ENCODE peak calls at places on chromosomes 11 and 22, in four cellular contexts. L, H, V and M are unnamed samples.

GRCh38 chr11:8267831-8268529 is 4.3 kb upstream of the LMO1 start:
- DNase-seq in H (no peak), V (peak; percentile 73), L (peak; percentile 67), M (no peak)

GRCh38 chr11:36273110-36273509 is 16.1 kb downstream of the COMMD9 start:
- DNase-seq in H (no peak), L (no peak), V (no peak), M (no peak)

GRCh38 chr11:110297082-110297725 is 790 bp upstream of the RDX start:
- DNase-seq in V (no peak), H (peak; percentile 43), L (no peak), M (no peak)

GRCh38 chr11:9313648-9314290 is 624 bp downstream of the TMEM41B start:
- DNase-seq in H (no peak), V (no peak), L (peak; percentile 37), M (no peak)

GRCh38 chr11:1864831-1865665 is 12.2 kb downstream of the LSP1 start:
- DNase-seq in V (no peak), H (no peak), L (no peak), M (no peak)

GRCh38 chr11:31651822-31652221 is 142.3 kb downstream of the ELP4 start:
- DNase-seq in V (no peak), L (no peak), H (no peak), M (no peak)

GRCh38 chr11:114171257-114172054 is 111.9 kb downstream of the ZBTB16 start:
- DNase-seq in L (no peak), H (peak; percentile 10), V (no peak), M (no peak)

GRCh38 chr11:119228535-119229302 is 22.6 kb downstream of the CBL start:
- DNase-seq in H (no peak), L (no peak), V (no peak), M (no peak)

GRCh38 chr22:46353483-46354105 is 18.1 kb downstream of the TRMU start:
- DNase-seq in V (no peak), H (no peak), L (no peak), M (no peak)

GRCh38 chr11:91792779-91793262 is 431.8 kb upstream of the FAT3 start:
- DNase-seq in H (no peak), L (no peak), V (no peak), M (peak; percentile 17)

GRCh38 chr11:64052938-64053622 is 17.3 kb downstream of the FLRT1 start:
- DNase-seq in H (no peak), V (no peak), L (no peak), M (no peak)

GRCh38 chr11:1368216-1368615 is 21.5 kb upstream of the BRSK2 start:
- DNase-seq in V (no peak), H (no peak), L (no peak), M (no peak)

GRCh38 chr11:27291302-27291889 is 71.6 kb downstream of the CCDC34 start:
- DNase-seq in L (no peak), H (no peak), V (no peak), M (peak; percentile 29)

DNA sequence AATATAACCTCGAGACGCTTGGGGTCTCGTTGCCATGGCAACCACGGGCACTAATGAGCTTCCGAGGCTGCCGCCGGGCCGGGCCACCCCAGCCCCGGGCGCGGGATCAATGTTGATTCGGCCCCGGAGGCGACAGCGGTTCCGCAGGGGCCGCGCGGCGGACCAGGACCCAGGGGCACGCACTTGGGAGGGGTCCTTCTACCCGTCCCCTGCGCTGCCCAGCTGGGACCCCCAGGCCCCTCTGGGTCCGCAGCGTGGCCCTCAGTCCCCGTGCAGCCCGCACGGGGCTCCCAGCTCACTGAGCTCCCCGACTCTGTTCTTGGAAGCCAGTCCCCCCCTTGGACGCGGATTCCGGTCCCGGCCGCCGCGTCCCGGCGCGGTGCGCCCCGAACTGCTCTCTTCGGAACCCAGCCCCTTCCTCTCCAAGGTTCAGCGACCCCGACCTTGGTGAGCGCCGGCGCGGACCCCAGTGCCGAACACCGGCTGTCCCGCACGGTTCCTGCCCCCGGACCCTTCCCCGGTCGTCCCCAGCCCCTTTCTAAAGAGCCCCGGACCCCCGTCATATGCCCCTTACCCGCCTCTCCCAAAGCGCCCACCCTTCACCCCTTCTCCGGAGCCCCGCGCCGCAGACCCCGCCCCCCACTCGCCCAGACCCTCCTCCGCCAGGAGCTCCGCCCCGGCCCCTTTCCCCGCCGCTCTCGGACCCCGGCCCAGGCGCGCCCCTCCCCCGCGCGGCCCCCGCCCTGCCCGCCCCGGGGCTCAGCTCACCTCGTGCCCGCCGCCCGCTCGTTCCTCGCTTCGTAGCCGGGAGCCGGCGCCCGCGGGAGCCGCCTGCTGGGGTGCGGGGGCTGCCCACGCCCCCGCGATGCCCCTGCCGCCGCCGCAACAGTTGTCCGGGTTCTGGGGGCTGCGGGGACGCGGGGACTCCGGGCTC is 18.2 kb upstream of the SHISAL1 start:
- DNase-seq in H (no peak), V (peak; percentile 77), L (no peak), M (no peak)
- TF ChIP-seq PHF8 in H (no peak), V (peak; percentile 34), L (no peak), M (no peak)

GRCh38 chr11:47154738-47155570 is 21.7 kb downstream of the ARFGAP2 start:
- DNase-seq in V (no peak), L (no peak), H (no peak), M (no peak)
- TF ChIP-seq PHF8 in V (no peak), L (no peak), H (no peak), M (no peak)

GRCh38 chr11:93822359-93822758 is 28.1 kb downstream of the VSTM5 start:
- DNase-seq in V (no peak), L (no peak), H (no peak), M (no peak)
- TF ChIP-seq PHF8 in V (no peak), L (no peak), H (no peak), M (no peak)

GRCh38 chr11:121895919-121896318 is 220.1 kb downstream of the BLID start:
- DNase-seq in H (no peak), L (no peak), V (no peak), M (no peak)
- TF ChIP-seq PHF8 in H (no peak), L (no peak), V (no peak), M (no peak)

GRCh38 chr11:11813288-11813962 is 28.3 kb upstream of the USP47 start:
- DNase-seq in V (no peak), H (peak; percentile 94), L (peak; percentile 45), M (no peak)
- TF ChIP-seq PHF8 in V (no peak), H (no peak), L (no peak), M (no peak)

GRCh38 chr11:62461740-62462522 is 43.1 kb downstream of the SCGB1A1 start:
- DNase-seq in L (no peak), V (no peak), H (no peak), M (peak; percentile 59)
- TF ChIP-seq PHF8 in L (no peak), V (no peak), H (no peak), M (peak; percentile 11)

GRCh38 chr22:25122136-25122764 is 77.4 kb upstream of the CRYBB3 start:
- DNase-seq in L (no peak), V (no peak), H (no peak), M (no peak)
- TF ChIP-seq PHF8 in L (no peak), V (no peak), H (no peak), M (no peak)